ENCODE peak calls at places on chromosomes 2 and 18, in four cellular contexts. One of them, this sample, is unnamed.
A peak's percentile ranks its signal among the peaks of the same experiment; 100 is the strongest.

GRCh38 chr18:45044787-45045186 is 364.1 kb downstream of the SETBP1 start:
- DNase-seq in HFFc6: no peak
- DNase-seq in OCI-LY7: no peak
- DNase-seq in adrenal gland: no peak
- DNase-seq in this sample: no peak

GRCh38 chr18:22585821-22586220 is 168.1 kb upstream of the CTAGE1 start:
- DNase-seq in HFFc6: no peak
- DNase-seq in OCI-LY7: no peak
- DNase-seq in adrenal gland: no peak
- DNase-seq in this sample: no peak

GRCh38 chr2:234496442-234496834 is 443 bp downstream of the ARL4C start:
- DNase-seq in HFFc6: no peak
- DNase-seq in OCI-LY7: peak; percentile 77
- DNase-seq in adrenal gland: no peak
- DNase-seq in this sample: peak; percentile 68

GRCh38 chr2:131039101-131039440 is 54.2 kb downstream of the FAM168B start:
- DNase-seq in OCI-LY7: no peak
- DNase-seq in HFFc6: no peak
- DNase-seq in adrenal gland: no peak
- DNase-seq in this sample: no peak

GRCh38 chr2:237876518-237876917 is 17.1 kb downstream of the RAMP1 start:
- DNase-seq in OCI-LY7: no peak
- DNase-seq in adrenal gland: no peak
- DNase-seq in HFFc6: no peak
- DNase-seq in this sample: no peak

GRCh38 chr18:76957384-76958355 is 135.3 kb downstream of the ZNF236 start:
- DNase-seq in OCI-LY7: no peak
- DNase-seq in adrenal gland: no peak
- DNase-seq in HFFc6: no peak
- DNase-seq in this sample: no peak

GRCh38 chr2:168751104-168751768 is 51.2 kb upstream of the NOSTRIN start:
- DNase-seq in OCI-LY7: no peak
- DNase-seq in adrenal gland: no peak
- DNase-seq in HFFc6: no peak
- DNase-seq in this sample: peak; percentile 19

GRCh38 chr2:40451926-40452605 is at the start of gene SLC8A1:
- DNase-seq in adrenal gland: no peak
- DNase-seq in OCI-LY7: peak; percentile 44
- DNase-seq in HFFc6: no peak
- DNase-seq in this sample: peak; percentile 46

GRCh38 chr2:85534099-85534498 is 4.9 kb upstream of the MAT2A start:
- DNase-seq in OCI-LY7: no peak
- DNase-seq in adrenal gland: no peak
- DNase-seq in HFFc6: no peak
- DNase-seq in this sample: no peak

GRCh38 chr2:2901384-2902345 is 476.0 kb downstream of the EIPR1 start:
- DNase-seq in HFFc6: no peak
- DNase-seq in adrenal gland: no peak
- DNase-seq in OCI-LY7: peak; percentile 78
- DNase-seq in this sample: peak; percentile 50

GRCh38 chr2:226915846-226916360 is 80.0 kb downstream of the RHBDD1 start:
- DNase-seq in HFFc6: peak; percentile 57
- DNase-seq in adrenal gland: no peak
- DNase-seq in OCI-LY7: no peak
- DNase-seq in this sample: no peak

GRCh38 chr18:6482198-6482977 is 67.7 kb upstream of the L3MBTL4 start:
- DNase-seq in OCI-LY7: no peak
- DNase-seq in HFFc6: no peak
- DNase-seq in adrenal gland: peak; percentile 76
- DNase-seq in this sample: peak; percentile 68

GRCh38 chr2:169771612-169772011 is 27.1 kb upstream of the SSB start:
- DNase-seq in OCI-LY7: no peak
- DNase-seq in HFFc6: no peak
- DNase-seq in adrenal gland: no peak
- DNase-seq in this sample: no peak

GRCh38 chr2:38239452-38239851 is 137.6 kb downstream of the ATL2 start:
- DNase-seq in OCI-LY7: no peak
- DNase-seq in HFFc6: no peak
- DNase-seq in adrenal gland: no peak
- DNase-seq in this sample: no peak

GRCh38 chr18:79724299-79725080 is 44.9 kb downstream of the CTDP1 start:
- DNase-seq in HFFc6: no peak
- DNase-seq in adrenal gland: no peak
- DNase-seq in OCI-LY7: no peak
- DNase-seq in this sample: no peak

GRCh38 chr2:181738074-181738473 is 57.8 kb upstream of the NEUROD1 start:
- DNase-seq in adrenal gland: no peak
- DNase-seq in OCI-LY7: peak; percentile 9
- DNase-seq in HFFc6: peak; percentile 17
- DNase-seq in this sample: no peak

GRCh38 chr2:10385501-10385900 is 62.6 kb downstream of the ODC1 start:
- DNase-seq in adrenal gland: no peak
- DNase-seq in OCI-LY7: no peak
- DNase-seq in HFFc6: no peak
- DNase-seq in this sample: no peak

GRCh38 chr2:46008082-46008870 is 288.9 kb upstream of the EPAS1 start:
- DNase-seq in OCI-LY7: no peak
- DNase-seq in adrenal gland: no peak
- DNase-seq in HFFc6: no peak
- DNase-seq in this sample: no peak

GRCh38 chr18:28478531-28478930 is 301.6 kb upstream of the CDH2 start:
- DNase-seq in HFFc6: no peak
- DNase-seq in adrenal gland: no peak
- DNase-seq in OCI-LY7: no peak
- DNase-seq in this sample: no peak

GRCh38 chr2:240387325-240387668 is 48.2 kb upstream of the GPC1 start:
- DNase-seq in adrenal gland: no peak
- DNase-seq in HFFc6: no peak
- DNase-seq in OCI-LY7: no peak
- DNase-seq in this sample: no peak
- TF ChIP-seq CTCF in adrenal gland: no peak
- TF ChIP-seq CTCF in HFFc6: peak; percentile 24
- TF ChIP-seq CTCF in OCI-LY7: no peak
- TF ChIP-seq CTCF in this sample: no peak

GRCh38 chr2:16553222-16553621 is 112.4 kb downstream of the CYRIA start:
- DNase-seq in HFFc6: no peak
- DNase-seq in OCI-LY7: peak; percentile 59
- DNase-seq in adrenal gland: peak; percentile 69
- DNase-seq in this sample: no peak
- TF ChIP-seq CTCF in HFFc6: peak; percentile 57
- TF ChIP-seq CTCF in OCI-LY7: peak; percentile 87
- TF ChIP-seq CTCF in adrenal gland: peak; percentile 60
- TF ChIP-seq CTCF in this sample: peak; percentile 53

DNA sequence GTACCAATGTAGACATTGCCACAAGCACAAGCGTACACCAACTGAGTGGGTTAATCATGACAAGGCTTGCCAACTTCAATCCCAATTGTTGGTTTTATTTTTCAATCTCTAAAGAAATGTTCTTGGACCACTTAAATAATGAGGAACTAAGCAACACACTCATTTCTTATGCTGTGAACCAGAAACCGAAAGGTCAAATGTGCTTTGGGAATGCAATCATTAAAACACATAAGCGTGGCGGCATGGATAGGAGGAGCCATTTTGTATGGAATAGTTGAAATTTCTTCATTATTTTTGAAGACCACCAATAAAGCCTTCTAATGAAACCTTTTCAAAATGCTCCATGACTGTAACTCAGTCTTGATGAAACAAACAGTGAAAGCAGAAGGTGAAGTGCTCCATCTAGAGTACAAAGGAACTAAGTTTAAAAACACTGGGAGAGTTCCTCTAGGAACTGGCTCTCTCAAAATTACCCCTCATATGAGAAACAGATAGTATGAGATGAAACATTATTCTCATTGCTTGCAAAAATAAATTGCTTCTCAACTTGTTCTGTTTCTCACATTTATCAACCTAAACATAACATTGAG is 113.2 kb upstream of the CHST9 start:
- DNase-seq in HFFc6: no peak
- DNase-seq in OCI-LY7: no peak
- DNase-seq in adrenal gland: no peak
- DNase-seq in this sample: no peak
- TF ChIP-seq CTCF in HFFc6: no peak
- TF ChIP-seq CTCF in OCI-LY7: peak; percentile 44
- TF ChIP-seq CTCF in adrenal gland: no peak
- TF ChIP-seq CTCF in this sample: no peak

DNA sequence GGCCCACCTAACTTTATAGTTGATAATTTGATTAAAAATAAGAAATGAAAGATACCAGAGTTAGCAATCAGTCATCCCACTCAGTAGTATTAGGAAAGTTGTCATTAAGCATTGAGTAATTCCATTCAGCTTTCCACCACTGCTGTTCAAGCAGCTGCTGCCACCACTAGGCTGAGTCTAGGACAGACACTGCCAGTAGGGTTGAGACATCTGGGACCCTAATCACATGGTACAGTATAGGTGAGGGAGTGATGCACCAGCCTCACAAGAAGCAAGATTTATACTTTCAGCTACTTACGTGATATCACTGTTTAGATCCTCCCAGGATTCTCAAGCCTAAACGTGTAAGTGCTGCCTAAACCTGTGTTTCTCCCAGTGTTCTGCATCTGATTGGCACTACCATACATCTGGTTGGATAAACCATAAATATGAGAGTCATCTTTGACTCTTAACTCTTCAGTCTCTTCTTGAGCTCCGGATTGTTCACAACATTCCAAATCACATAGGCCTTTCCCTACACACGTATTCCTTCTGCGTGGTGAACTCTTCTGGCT is 3.2 kb downstream of the UBXN4 start:
- DNase-seq in adrenal gland: no peak
- DNase-seq in HFFc6: peak; percentile 17
- DNase-seq in OCI-LY7: peak; percentile 65
- DNase-seq in this sample: peak; percentile 36
- TF ChIP-seq CTCF in adrenal gland: no peak
- TF ChIP-seq CTCF in HFFc6: peak; percentile 37
- TF ChIP-seq CTCF in OCI-LY7: peak; percentile 79
- TF ChIP-seq CTCF in this sample: peak; percentile 47

DNA sequence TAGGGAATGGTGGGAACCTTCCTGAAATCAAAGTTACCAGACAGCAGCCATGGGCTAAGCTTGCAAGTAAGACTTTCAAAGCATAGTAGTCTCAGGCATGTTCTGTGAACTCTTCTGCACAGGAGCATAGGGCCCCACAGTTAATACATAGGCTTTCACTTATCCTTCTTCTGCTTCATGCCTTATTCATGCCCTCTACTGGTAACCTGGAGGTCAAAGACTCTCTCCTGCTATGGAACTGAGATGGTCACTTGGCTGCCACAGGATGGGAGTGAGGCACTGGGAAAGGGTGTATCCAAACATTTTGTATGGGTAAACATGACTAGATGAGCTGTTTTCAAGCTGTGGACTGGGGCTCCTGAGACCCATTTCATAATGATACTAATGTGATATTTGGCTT is 49.1 kb upstream of the ZNF638 start:
- DNase-seq in adrenal gland: no peak
- DNase-seq in HFFc6: peak; percentile 1
- DNase-seq in OCI-LY7: peak; percentile 19
- DNase-seq in this sample: no peak
- TF ChIP-seq CTCF in adrenal gland: no peak
- TF ChIP-seq CTCF in HFFc6: peak; percentile 22
- TF ChIP-seq CTCF in OCI-LY7: peak; percentile 56
- TF ChIP-seq CTCF in this sample: peak; percentile 9

GRCh38 chr2:187581125-187581896 is 27.1 kb upstream of the TFPI start:
- DNase-seq in HFFc6: peak; percentile 36
- DNase-seq in OCI-LY7: peak; percentile 25
- DNase-seq in adrenal gland: peak; percentile 24
- DNase-seq in this sample: peak; percentile 12
- TF ChIP-seq CTCF in HFFc6: peak; percentile 90
- TF ChIP-seq CTCF in OCI-LY7: peak; percentile 87
- TF ChIP-seq CTCF in adrenal gland: peak; percentile 66
- TF ChIP-seq CTCF in this sample: peak; percentile 63

GRCh38 chr18:13835202-13835601 is 11.3 kb downstream of the MC5R start:
- DNase-seq in adrenal gland: no peak
- DNase-seq in HFFc6: no peak
- DNase-seq in OCI-LY7: no peak
- DNase-seq in this sample: no peak

GRCh38 chr18:13834501-13835015 is 10.6 kb downstream of the MC5R start:
- DNase-seq in adrenal gland: no peak
- DNase-seq in HFFc6: no peak
- DNase-seq in OCI-LY7: no peak
- DNase-seq in this sample: no peak

GRCh38 chr18:13826209-13826608 is 2.3 kb downstream of the MC5R start:
- DNase-seq in OCI-LY7: no peak
- DNase-seq in adrenal gland: no peak
- DNase-seq in HFFc6: no peak
- DNase-seq in this sample: no peak

GRCh38 chr18:13836559-13836958 is 12.6 kb downstream of the MC5R start:
- DNase-seq in OCI-LY7: no peak
- DNase-seq in HFFc6: no peak
- DNase-seq in adrenal gland: no peak
- DNase-seq in this sample: no peak

DNA sequence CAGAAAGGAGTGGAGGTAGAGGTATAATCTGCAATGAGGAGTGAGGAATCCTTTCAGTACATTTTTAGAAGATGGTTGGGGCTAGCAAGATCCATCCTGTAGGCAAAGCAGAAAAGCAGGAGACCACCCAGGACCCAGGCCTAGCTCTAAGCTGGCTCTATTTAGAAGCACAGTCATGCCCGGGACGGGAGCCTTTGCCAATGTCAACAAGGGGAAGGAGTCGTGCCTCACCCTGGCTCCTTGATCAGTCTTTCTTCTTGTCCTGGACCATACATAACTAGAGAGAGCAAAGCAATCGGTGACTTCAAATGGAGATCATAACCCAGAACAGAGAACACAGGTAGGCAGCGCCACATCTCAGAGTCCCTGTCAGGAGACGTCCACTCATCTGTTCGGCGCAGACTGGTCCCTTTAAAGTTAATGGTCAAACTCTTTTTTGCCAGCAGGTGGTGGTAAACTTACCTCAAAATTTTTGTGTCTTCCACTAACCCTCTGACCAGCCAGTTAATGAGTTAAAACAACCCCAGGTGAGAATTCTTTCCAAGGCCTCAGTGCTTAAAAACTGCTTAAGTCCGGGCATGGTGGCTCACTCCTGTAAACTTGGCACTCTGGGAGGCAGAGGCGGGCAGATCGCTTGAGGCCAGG is 8.0 kb downstream of the MC5R start:
- DNase-seq in adrenal gland: no peak
- DNase-seq in HFFc6: no peak
- DNase-seq in OCI-LY7: no peak
- DNase-seq in this sample: peak; percentile 51
- TF ChIP-seq CTCF in adrenal gland: peak; percentile 18
- TF ChIP-seq CTCF in HFFc6: peak; percentile 35
- TF ChIP-seq CTCF in OCI-LY7: peak; percentile 38
- TF ChIP-seq CTCF in this sample: peak; percentile 23

DNA sequence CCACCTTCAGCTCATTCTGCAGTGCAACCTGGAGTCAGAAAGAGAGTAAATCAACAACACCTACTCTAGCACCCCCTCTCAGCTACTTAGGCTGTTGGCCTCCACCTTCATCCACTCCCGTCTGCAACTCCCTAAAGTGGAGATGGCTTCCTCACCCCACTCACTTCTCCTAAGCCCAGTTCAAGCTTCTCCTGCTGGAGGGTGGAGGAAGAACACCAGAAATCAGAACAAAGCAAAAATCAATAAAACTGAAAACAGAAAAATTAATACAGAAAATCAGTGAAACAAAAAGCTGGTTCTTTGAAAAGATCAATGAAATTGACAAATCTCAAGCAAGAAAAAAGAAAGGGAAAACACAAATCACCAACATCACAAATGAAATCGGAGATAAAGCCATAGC is 191.7 kb downstream of the ANAPC1 start:
- DNase-seq in HFFc6: no peak
- DNase-seq in OCI-LY7: no peak
- DNase-seq in adrenal gland: no peak
- DNase-seq in this sample: no peak
- TF ChIP-seq CTCF in HFFc6: peak; percentile 44
- TF ChIP-seq CTCF in OCI-LY7: peak; percentile 46
- TF ChIP-seq CTCF in adrenal gland: no peak
- TF ChIP-seq CTCF in this sample: no peak